ENCODE peak calls at places on chromosomes 3 and 15, in six cellular contexts. Z, M, E, P, I and J are unnamed samples.
A peak's percentile ranks its signal among the peaks of the same experiment; 100 is the strongest.

GRCh38 chr3:170154084-170154483 is 27.4 kb downstream of the PHC3 start:
- DNase-seq in E (peak; percentile 28), I (no peak), P (no peak), Z (no peak), M (peak; percentile 24), J (no peak)

GRCh38 chr15:39140060-39140604 is 440.7 kb upstream of the THBS1 start:
- DNase-seq in E (peak; percentile 91), M (peak; percentile 97), P (no peak), Z (no peak), I (no peak), J (no peak)

GRCh38 chr3:141680620-141681389 is 57.3 kb upstream of the RNF7 start:
- DNase-seq in P (no peak), Z (no peak), M (peak; percentile 57), I (no peak), E (peak; percentile 62), J (no peak)

GRCh38 chr3:1943395-1944118 is 155.1 kb upstream of the CNTN4 start:
- DNase-seq in P (no peak), M (no peak), Z (no peak), I (peak; percentile 28), E (no peak), J (no peak)

GRCh38 chr3:125440559-125440955 is 65.4 kb upstream of the ZNF148 start:
- DNase-seq in E (no peak), I (no peak), M (no peak), Z (peak; percentile 71), P (no peak), J (no peak)

GRCh38 chr15:66078196-66078928 is 175.2 kb downstream of the MEGF11 start:
- DNase-seq in E (no peak), Z (no peak), P (no peak), I (peak; percentile 53), M (no peak), J (no peak)

GRCh38 chr3:150925751-150926201 is 20.5 kb upstream of the MINDY4B start:
- DNase-seq in E (peak; percentile 16), Z (peak; percentile 62), I (peak; percentile 62), P (peak; percentile 47), M (peak; percentile 8), J (no peak)

GRCh38 chr3:13200951-13201350 is 127.7 kb upstream of the IQSEC1 start:
- DNase-seq in Z (no peak), P (peak; percentile 39), M (no peak), I (no peak), E (no peak), J (no peak)

GRCh38 chr15:60780147-60780546 is 301.2 kb upstream of the ICE2 start:
- DNase-seq in E (no peak), P (no peak), I (no peak), Z (no peak), M (no peak), J (no peak)

GRCh38 chr15:48437178-48437577 is 105.9 kb downstream of the DUT start:
- DNase-seq in P (no peak), E (peak; percentile 80), Z (no peak), I (no peak), M (peak; percentile 96), J (no peak)

GRCh38 chr15:48442011-48442410 is 110.8 kb downstream of the DUT start:
- DNase-seq in Z (no peak), M (no peak), I (no peak), E (peak; percentile 43), P (no peak), J (no peak)

GRCh38 chr15:48435356-48435755 is 104.1 kb downstream of the DUT start:
- DNase-seq in M (no peak), Z (no peak), E (no peak), I (no peak), P (no peak), J (no peak)

DNA sequence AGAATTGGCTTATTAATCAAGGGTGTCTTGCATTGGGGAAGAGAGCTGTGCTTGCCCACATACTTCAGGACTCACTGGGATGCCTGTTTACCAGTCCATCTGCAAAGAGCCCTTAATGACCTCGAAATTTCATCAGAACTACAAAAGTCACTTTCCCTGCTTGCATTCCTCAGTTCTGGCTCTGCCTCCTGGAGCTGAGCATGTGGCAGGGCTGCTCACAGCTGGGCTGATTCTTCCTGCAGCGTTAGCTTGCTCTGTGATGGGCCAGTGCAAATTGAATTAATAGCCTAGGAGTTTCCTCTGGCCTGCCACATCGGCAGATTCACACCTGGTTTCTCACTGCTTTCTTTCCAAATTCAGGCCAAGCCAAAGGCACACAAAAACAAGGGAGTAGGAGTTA is 108.9 kb downstream of the DUT start:
- DNase-seq in I (no peak), Z (no peak), P (no peak), M (peak; percentile 96), E (peak; percentile 93), J (no peak)
- TF ChIP-seq CTCF in I (no peak), Z (no peak), P (no peak), M (no peak), E (no peak), J (no peak)

GRCh38 chr3:186107148-186108105 is 1.5 kb downstream of the ETV5 start:
- DNase-seq in P (peak; percentile 70), M (peak; percentile 65), E (peak; percentile 48), Z (peak; percentile 67), I (peak; percentile 62), J (no peak)

GRCh38 chr3:186108106-186108940 is 566 bp downstream of the ETV5 start:
- DNase-seq in Z (peak; percentile 66), P (peak; percentile 11), M (peak; percentile 45), E (peak; percentile 51), I (peak; percentile 41), J (no peak)

GRCh38 chr3:186108941-186109865 is at the start of gene ETV5:
- DNase-seq in M (peak; percentile 99), P (peak; percentile 94), Z (peak; percentile 99), E (peak; percentile 99), I (peak; percentile 99), J (peak; percentile 95)

GRCh38 chr3:186110975-186111974 is 2.4 kb upstream of the ETV5 start:
- DNase-seq in P (no peak), E (no peak), Z (no peak), I (peak; percentile 32), M (no peak), J (no peak)

GRCh38 chr3:186109897-186110803 is 1.3 kb upstream of the ETV5 start:
- DNase-seq in Z (peak; percentile 55), E (peak; percentile 34), P (no peak), M (peak; percentile 12), I (no peak), J (no peak)
- H3K4me3 ChIP-seq in Z (peak overlapping the region; percentile 48), E (peak overlapping the region; percentile 67), P (peak overlapping the region; percentile 67), M (peak overlapping the region; percentile 72), I (peak overlapping the region; percentile 79), J (peak overlapping the region; percentile 60)

DNA sequence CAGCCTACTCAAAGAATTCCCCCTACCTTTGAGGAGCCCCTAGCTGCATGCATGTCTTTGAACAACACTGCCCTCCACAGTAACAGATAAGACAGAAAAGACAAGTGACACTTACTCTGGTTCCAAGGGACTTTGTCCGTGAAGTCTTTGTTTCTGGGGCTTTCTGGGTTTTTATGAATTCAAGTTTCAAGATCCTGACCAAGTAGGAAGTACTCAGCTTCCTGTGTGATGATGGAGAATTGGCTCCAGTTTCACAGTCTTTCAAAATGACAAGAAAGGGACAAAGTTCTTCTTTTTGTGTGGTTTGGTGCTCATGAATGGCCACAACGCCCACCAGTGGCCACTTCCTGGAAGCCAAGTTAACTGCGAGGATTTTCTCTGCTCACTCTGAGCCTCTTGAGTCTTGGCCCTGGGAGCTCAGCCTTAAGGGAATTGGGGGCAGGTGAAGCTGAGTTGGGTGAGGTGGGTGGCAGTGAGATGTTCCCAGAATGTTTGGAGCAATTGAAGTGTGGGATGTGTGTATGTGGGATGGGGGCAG is at the start of gene CCR1:
- DNase-seq in M (peak; percentile 6), I (peak; percentile 84), Z (no peak), E (peak; percentile 65), P (peak; percentile 32), J (peak; percentile 77)
- TF ChIP-seq CTCF in M (peak; percentile 46), I (peak; percentile 64), Z (peak; percentile 52), E (peak; percentile 85), P (peak; percentile 65), J (peak; percentile 81)

GRCh38 chr3:122578110-122578740 is 775 bp downstream of the PARP15 start:
- DNase-seq in M (no peak), Z (no peak), P (no peak), I (no peak), E (no peak), J (no peak)
- H3K4me3 ChIP-seq in M (peak overlapping the region; percentile 49), Z (peak overlapping the region; percentile 55), P (peak overlapping the region; percentile 55), I (peak overlapping the region; percentile 83), E (peak overlapping the region; percentile 50), J (peak overlapping the region; percentile 90)

DNA sequence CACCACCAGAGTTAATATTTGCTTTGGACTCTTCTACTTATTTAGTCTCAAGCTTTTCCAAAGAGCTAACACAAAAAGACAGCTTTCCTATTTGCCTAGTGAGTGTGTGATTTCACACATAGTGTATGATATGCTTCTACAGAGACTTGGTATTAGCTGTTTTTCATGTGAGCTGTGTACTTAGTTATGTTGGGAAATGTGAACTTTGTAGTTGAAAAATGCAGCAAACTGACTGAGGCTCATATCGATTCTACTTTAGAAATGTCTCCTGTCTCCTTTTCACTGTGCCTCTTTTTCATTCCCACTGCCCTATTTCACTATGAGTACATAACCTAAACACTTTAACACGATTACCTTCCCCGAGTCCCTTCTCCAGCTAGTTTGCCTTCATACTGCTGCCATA is 136.5 kb downstream of the ALCAM start:
- DNase-seq in Z (no peak), P (no peak), I (no peak), E (no peak), M (peak; percentile 17), J (no peak)
- TF ChIP-seq CTCF in Z (no peak), P (no peak), I (no peak), E (no peak), M (no peak), J (no peak)

DNA sequence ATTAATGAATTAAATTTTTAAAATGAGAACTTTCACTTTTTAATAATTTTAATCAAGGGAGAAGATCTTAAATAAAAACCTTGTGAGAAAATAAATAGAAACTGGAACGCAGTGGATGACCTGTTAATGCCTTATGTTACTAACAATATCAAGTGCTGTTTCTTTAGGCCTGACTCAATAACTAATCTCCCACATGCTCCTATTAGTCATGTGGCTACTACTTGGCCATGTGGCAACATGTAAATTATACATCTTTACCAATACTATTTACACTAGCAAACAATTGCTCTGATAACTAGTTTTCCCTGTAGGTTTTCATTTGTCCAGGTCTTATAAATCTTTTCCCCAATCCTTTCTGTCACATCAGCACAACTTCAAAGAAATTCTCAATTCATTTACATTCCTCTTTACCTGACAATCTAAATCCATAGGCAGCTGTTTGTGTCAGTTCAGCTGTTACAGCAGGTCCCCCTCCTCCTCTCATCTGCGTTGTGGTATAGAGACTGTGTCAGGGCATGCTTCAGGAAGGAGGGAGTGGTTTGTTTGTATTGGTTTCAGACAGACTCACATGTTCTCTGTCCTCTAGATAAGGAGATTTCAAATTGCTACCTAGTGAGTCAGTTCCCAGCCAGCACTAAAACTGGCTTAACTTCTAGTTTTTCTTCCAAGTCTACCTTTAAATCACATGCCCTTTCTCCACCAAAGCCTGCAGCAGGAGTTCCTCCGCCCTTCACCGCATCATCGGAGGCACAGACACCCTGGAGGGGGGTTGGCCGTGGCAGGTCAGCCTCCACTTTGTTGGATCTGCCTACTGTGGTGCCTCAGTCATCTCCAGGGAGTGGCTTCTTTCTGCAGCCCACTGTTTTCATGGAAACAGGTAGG is 11.3 kb upstream of the C3orf52 start:
- DNase-seq in E (peak; percentile 87), P (no peak), Z (peak; percentile 74), M (peak; percentile 98), I (peak; percentile 63), J (no peak)
- H3K4me3 ChIP-seq in E (no peak overlapping the region), P (no peak overlapping the region), Z (no peak overlapping the region), M (no peak overlapping the region), I (no peak overlapping the region), J (no peak overlapping the region)

GRCh38 chr3:182226995-182227394 is 515.3 kb downstream of the SOX2 start:
- DNase-seq in E (no peak), Z (no peak), P (peak; percentile 13), M (no peak), I (no peak), J (no peak)
- TF ChIP-seq CTCF in E (no peak), Z (no peak), P (peak; percentile 41), M (no peak), I (no peak), J (no peak)